ENCODE peak calls at places on chromosomes 7 and 10, in seven cellular contexts. Z is caudate nucleus, Q is cardiac muscle cell, S is fibroblast of pulmonary artery, G is mucosa of gallbladder, L is adrenal gland, K is natural killer cell. P is an unnamed sample.
A peak's percentile ranks its signal among the peaks of the same experiment; 100 is the strongest.

GRCh38 chr10:127694580-127695193 is 42.3 kb upstream of the FOXI2 start:
- DNase-seq in K (no peak), Q (peak; percentile 44), S (no peak), G (no peak), Z (no peak), L (no peak), P (no peak)

GRCh38 chr10:25493122-25493893 is 318.5 kb downstream of the GPR158 start:
- DNase-seq in G (no peak), L (peak; percentile 52), K (no peak), S (peak; percentile 98), Q (peak; percentile 90), Z (no peak), P (no peak)

GRCh38 chr7:130384371-130384801 is 4.1 kb downstream of the CPA1 start:
- DNase-seq in G (no peak), K (no peak), L (no peak), Q (no peak), Z (no peak), S (no peak), P (no peak)

GRCh38 chr7:106848851-106849442 is 16.1 kb upstream of the PIK3CG start:
- DNase-seq in G (no peak), Z (no peak), Q (no peak), S (peak; percentile 15), K (no peak), L (no peak), P (no peak)

GRCh38 chr7:112341464-112341863 is 108.8 kb upstream of the IFRD1 start:
- DNase-seq in Q (no peak), G (no peak), L (no peak), S (no peak), K (no peak), Z (no peak), P (no peak)

GRCh38 chr7:79524048-79524447 is 70.6 kb upstream of the MAGI2 start:
- DNase-seq in L (no peak), Q (no peak), Z (no peak), S (no peak), G (no peak), K (no peak), P (no peak)

GRCh38 chr10:110433740-110434139 is 64.0 kb upstream of the DUSP5 start:
- DNase-seq in K (no peak), Q (no peak), Z (no peak), L (no peak), G (no peak), S (no peak), P (peak; percentile 44)

GRCh38 chr7:69670701-69671100 is 72.4 kb downstream of the AUTS2 start:
- DNase-seq in K (no peak), Z (no peak), S (peak; percentile 30), Q (no peak), G (no peak), L (no peak), P (no peak)

GRCh38 chr7:82926477-82926876 is 236.2 kb downstream of the PCLO start:
- DNase-seq in K (no peak), L (no peak), Z (no peak), S (no peak), G (no peak), Q (no peak), P (no peak)

GRCh38 chr7:135602304-135602703 is 44.6 kb downstream of the NUP205 start:
- DNase-seq in S (peak; percentile 90), Q (no peak), G (no peak), K (no peak), Z (no peak), L (no peak), P (no peak)

GRCh38 chr7:47619806-47620205 is 37.9 kb upstream of the TNS3 start:
- DNase-seq in K (no peak), S (no peak), Q (no peak), L (no peak), Z (no peak), G (no peak), P (no peak)

GRCh38 chr10:100374137-100374655 is 27.2 kb downstream of the SCD start:
- DNase-seq in Q (no peak), Z (no peak), L (no peak), S (no peak), G (no peak), K (no peak), P (no peak)

GRCh38 chr7:108652886-108653285 is 83.2 kb downstream of the DNAJB9 start:
- DNase-seq in Q (no peak), Z (no peak), L (no peak), G (no peak), K (no peak), S (no peak), P (no peak)

GRCh38 chr10:70155255-70155838 is 8.8 kb upstream of the TYSND1 start:
- DNase-seq in L (no peak), G (no peak), S (no peak), Z (no peak), K (no peak), Q (no peak), P (no peak)

GRCh38 chr10:102311025-102311420 is 65.7 kb downstream of the GBF1 start:
- DNase-seq in L (no peak), Q (no peak), S (no peak), G (no peak), Z (no peak), K (no peak), P (no peak)

GRCh38 chr7:67343566-67343965 is 346.9 kb downstream of the TYW1 start:
- DNase-seq in K (no peak), S (no peak), Q (no peak), L (no peak), Z (no peak), G (no peak), P (peak; percentile 50)

GRCh38 chr7:129950191-129950940 is 2.4 kb downstream of the UBE2H start:
- DNase-seq in K (no peak), L (no peak), S (no peak), G (no peak), Z (no peak), Q (peak; percentile 13), P (peak; percentile 54)

GRCh38 chr7:23230586-23231195 is 15.9 kb upstream of the GPNMB start:
- DNase-seq in Z (peak; percentile 24), Q (no peak), G (no peak), K (no peak), S (no peak), L (no peak), P (no peak)

GRCh38 chr10:12638103-12638502 is 288.8 kb downstream of the CAMK1D start:
- DNase-seq in S (no peak), K (no peak), G (peak; percentile 58), Q (no peak), L (no peak), Z (no peak), P (no peak)